ENCODE peak calls at places on chromosome 15, in nine cellular contexts. V is fibroblast of pulmonary artery, I is HFF-Myc, Y is natural killer cell, B is WTC11, X is RWPE2, M is endodermal cell, A is Calu3, L is tibial artery. N is an unnamed sample.

GRCh38 chr15:94047566-94047965 is 183.8 kb upstream of the MCTP2 start:
- DNase-seq in M (no peak), L (no peak), B (no peak), Y (no peak), X (no peak), A (no peak), V (no peak), I (no peak), N (no peak)

GRCh38 chr15:39127151-39127815 is 453.6 kb upstream of the THBS1 start:
- DNase-seq in B (no peak), M (no peak), L (no peak), A (no peak), V (peak), X (no peak), I (no peak), Y (no peak), N (no peak)

GRCh38 chr15:68930268-68931022 is at the start of gene SPESP1:
- DNase-seq in I (peak), B (no peak), L (peak), X (peak), V (peak), A (no peak), M (no peak), Y (peak), N (no peak)

GRCh38 chr15:32970847-32971246 is 223.7 kb downstream of the FMN1 start:
- DNase-seq in M (no peak), Y (no peak), I (no peak), A (no peak), B (no peak), L (no peak), X (no peak), V (no peak), N (no peak)

GRCh38 chr15:70741677-70742293 is 21.6 kb downstream of the UACA start:
- DNase-seq in Y (no peak), B (no peak), I (peak), A (peak), M (no peak), L (no peak), X (no peak), V (peak), N (no peak)

GRCh38 chr15:42994546-42994945 is 74.0 kb upstream of the TTBK2 start:
- DNase-seq in A (no peak), X (no peak), L (no peak), Y (no peak), I (no peak), V (peak), M (no peak), B (no peak), N (no peak)

GRCh38 chr15:41789662-41790061 is 15.4 kb downstream of the MAPKBP1 start:
- DNase-seq in V (no peak), L (no peak), Y (no peak), A (no peak), M (no peak), B (no peak), X (no peak), I (no peak), N (no peak)

GRCh38 chr15:90967206-90967605 is 12.5 kb downstream of the RCCD1 start:
- DNase-seq in V (no peak), I (no peak), Y (no peak), L (no peak), M (no peak), B (no peak), X (no peak), A (no peak), N (no peak)

GRCh38 chr15:90478981-90479481 is 50.7 kb upstream of the CRTC3 start:
- DNase-seq in Y (no peak), L (no peak), V (no peak), X (no peak), I (no peak), M (no peak), B (no peak), A (peak), N (no peak)

GRCh38 chr15:35491173-35491572 is 54.8 kb downstream of the DPH6 start:
- DNase-seq in L (no peak), A (no peak), I (no peak), V (no peak), X (no peak), Y (no peak), B (no peak), M (no peak), N (no peak)

GRCh38 chr15:22962611-22963010 is 17.6 kb downstream of the CYFIP1 start:
- DNase-seq in B (no peak), X (peak), M (no peak), A (no peak), V (no peak), I (no peak), Y (no peak), L (no peak), N (no peak)

GRCh38 chr15:47820047-47820779 is 102.9 kb downstream of the SEMA6D start:
- DNase-seq in I (no peak), M (no peak), A (no peak), X (peak), Y (no peak), V (peak), L (no peak), B (no peak), N (no peak)

GRCh38 chr15:66653398-66653797 is 48.6 kb upstream of the SMAD6 start:
- DNase-seq in Y (no peak), L (no peak), X (no peak), I (no peak), M (peak), V (no peak), B (no peak), A (no peak), N (no peak)

GRCh38 chr15:32856753-32857152 is 138.9 kb downstream of the GREM1 start:
- DNase-seq in I (no peak), A (no peak), Y (no peak), M (no peak), B (no peak), X (no peak), V (no peak), L (no peak), N (no peak)

GRCh38 chr15:96374494-96374893 is 44.0 kb downstream of the NR2F2 start:
- DNase-seq in I (no peak), L (no peak), Y (no peak), V (peak), M (no peak), X (no peak), B (no peak), A (no peak), N (no peak)

GRCh38 chr15:76514292-76514691 is 177.7 kb downstream of the ISL2 start:
- DNase-seq in B (no peak), V (no peak), A (no peak), L (no peak), I (no peak), X (no peak), M (no peak), Y (no peak), N (no peak)

GRCh38 chr15:37888356-37888755 is 46.1 kb upstream of the TMCO5A start:
- DNase-seq in V (no peak), B (no peak), Y (no peak), M (no peak), A (no peak), I (no peak), X (no peak), L (no peak), N (no peak)

GRCh38 chr15:30878515-30878914 is 25.2 kb upstream of the FAN1 start:
- DNase-seq in B (no peak), A (no peak), M (no peak), Y (no peak), L (no peak), I (no peak), V (no peak), X (no peak), N (no peak)

GRCh38 chr15:90902656-90902995 is 476 bp upstream of the MAN2A2 start:
- DNase-seq in I (no peak), B (no peak), X (no peak), A (no peak), M (no peak), Y (no peak), L (no peak), V (no peak), N (no peak)

GRCh38 chr15:56812255-56812654 is 78.9 kb upstream of the ZNF280D start:
- DNase-seq in M (no peak), X (no peak), V (no peak), L (no peak), Y (no peak), I (no peak), B (no peak), A (no peak), N (no peak)

GRCh38 chr15:67941643-67942315 is 101.9 kb upstream of the RNU6-1 start:
- DNase-seq in A (peak), Y (no peak), L (no peak), B (no peak), I (no peak), V (no peak), M (peak), X (peak), N (no peak)

GRCh38 chr15:39079296-39079834 is 501.5 kb upstream of the THBS1 start:
- DNase-seq in L (no peak), X (peak), M (no peak), B (no peak), Y (no peak), I (peak), V (peak), A (peak), N (no peak)

GRCh38 chr15:49847436-49847835 is 226.6 kb downstream of the DTWD1 start:
- DNase-seq in Y (no peak), L (no peak), X (no peak), V (peak), A (no peak), B (no peak), M (no peak), I (no peak), N (no peak)

GRCh38 chr15:78993931-78994530 is 49.2 kb upstream of the CTSH start:
- DNase-seq in B (no peak), X (no peak), Y (no peak), A (no peak), L (no peak), M (no peak), I (no peak), V (no peak), N (no peak)

GRCh38 chr15:70030851-70031645 is 66.7 kb downstream of the TLE3 start:
- DNase-seq in V (no peak), B (no peak), L (peak), Y (no peak), A (no peak), I (no peak), X (no peak), M (no peak), N (no peak)

GRCh38 chr15:25844981-25845680 is 18.0 kb downstream of the ATP10A start:
- DNase-seq in X (no peak), V (no peak), L (no peak), I (no peak), B (no peak), A (no peak), M (no peak), Y (peak), N (no peak)

GRCh38 chr15:50911641-50912040 is 3.2 kb downstream of the AP4E1 start:
- DNase-seq in I (no peak), V (no peak), Y (no peak), A (no peak), X (no peak), B (no peak), M (no peak), L (no peak), N (no peak)

GRCh38 chr15:34284937-34285336 is 52.6 kb downstream of the SLC12A6 start:
- DNase-seq in V (no peak), I (no peak), X (no peak), Y (no peak), B (no peak), L (no peak), M (no peak), A (no peak), N (no peak)

GRCh38 chr15:72856549-72857040 is 73.0 kb upstream of the ADPGK start:
- DNase-seq in A (no peak), Y (no peak), B (no peak), M (no peak), X (no peak), L (no peak), I (no peak), V (no peak), N (peak)

GRCh38 chr15:84911879-84912660 is 27.6 kb downstream of the SLC28A1 start:
- DNase-seq in Y (no peak), B (no peak), I (peak), V (peak), L (peak), A (peak), X (no peak), M (no peak), N (no peak)

GRCh38 chr15:91150492-91151160 is 50.6 kb downstream of the SV2B start:
- DNase-seq in B (no peak), M (no peak), V (no peak), I (no peak), L (no peak), A (no peak), X (no peak), Y (no peak), N (no peak)

GRCh38 chr15:81419304-81419943 is 45.4 kb upstream of the TMC3 start:
- DNase-seq in M (peak), X (no peak), V (peak), A (no peak), B (no peak), Y (no peak), I (no peak), L (no peak), N (no peak)

GRCh38 chr15:101123222-101123910 is 128.5 kb downstream of the CHSY1 start:
- DNase-seq in V (peak), M (peak), A (no peak), I (no peak), X (no peak), Y (no peak), L (no peak), B (no peak), N (no peak)

GRCh38 chr15:78930577-78931388 is 14.1 kb downstream of the CTSH start:
- DNase-seq in V (peak), L (no peak), M (peak), I (peak), A (peak), B (no peak), Y (no peak), X (peak), N (no peak)

GRCh38 chr15:88701561-88702095 is 62.8 kb downstream of the ISG20 start:
- DNase-seq in A (peak), B (peak), L (peak), Y (no peak), X (peak), M (peak), V (peak), I (no peak), N (peak)
- TF ChIP-seq CTCF in A (peak), B (peak), L (no peak), Y (no peak), X (peak), M (peak), V (peak), I (peak), N (peak)

DNA sequence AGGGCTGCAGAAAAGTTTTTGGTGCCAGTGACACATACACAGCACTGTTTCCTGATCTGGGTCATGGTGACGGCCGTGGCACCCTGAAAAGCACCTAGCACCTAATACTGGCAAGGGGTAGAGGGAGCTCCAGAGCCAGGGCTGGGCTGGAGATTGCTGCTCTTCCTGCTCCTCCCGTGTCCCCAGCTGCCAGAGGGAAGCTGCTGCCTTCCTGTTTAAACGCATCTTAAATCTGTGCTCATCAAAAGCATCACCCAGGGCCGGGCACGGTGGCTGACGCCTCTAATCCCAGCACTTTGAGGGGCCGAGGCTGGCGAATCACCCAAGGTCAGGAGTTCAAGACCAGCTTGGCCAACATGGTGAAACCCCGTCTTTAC is 156.7 kb upstream of the MEF2A start:
- DNase-seq in X (peak), M (peak), V (peak), Y (no peak), L (peak), A (peak), B (peak), I (no peak), N (peak)
- TF ChIP-seq CTCF in X (peak), M (peak), V (peak), Y (no peak), L (peak), A (peak), B (peak), I (peak), N (peak)

DNA sequence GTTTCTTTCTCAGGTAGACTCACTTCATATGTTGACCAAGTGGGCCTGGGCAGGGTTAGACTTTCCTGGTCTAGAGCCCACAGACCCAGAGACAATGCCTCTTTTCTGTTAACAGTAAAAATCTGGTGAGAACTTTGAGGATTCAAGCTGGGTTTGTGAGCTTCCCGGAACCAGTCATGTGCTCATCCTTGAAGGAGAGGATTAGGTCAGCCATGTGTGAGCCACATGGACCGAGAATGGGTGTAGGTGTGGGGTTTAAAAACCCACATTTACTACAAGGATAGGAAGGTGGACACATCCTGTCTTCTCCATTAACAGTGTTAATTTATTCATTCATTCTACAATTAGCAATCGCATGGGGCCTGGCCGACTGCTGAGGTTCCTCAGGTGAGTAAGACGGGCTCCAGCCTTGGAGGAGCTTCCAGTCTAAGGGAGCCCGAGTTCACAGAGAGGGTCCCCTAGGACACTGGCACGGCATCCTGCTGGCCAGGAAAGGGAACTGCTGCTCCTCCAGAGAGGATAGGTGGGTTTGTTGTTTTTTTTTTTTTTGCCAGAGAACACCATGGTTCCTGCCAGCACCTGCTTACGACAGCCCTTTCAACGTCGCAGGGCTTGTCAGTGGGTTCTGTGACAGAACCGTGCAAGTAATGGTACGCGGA is 69.0 kb downstream of the SQOR start:
- DNase-seq in A (no peak), L (no peak), B (peak), V (no peak), I (no peak), Y (no peak), M (peak), X (no peak), N (no peak)
- TF ChIP-seq CTCF in A (no peak), L (no peak), B (peak), V (peak), I (peak), Y (no peak), M (peak), X (no peak), N (no peak)

GRCh38 chr15:60935130-60935529 is 294.0 kb downstream of the RORA start:
- DNase-seq in L (no peak), Y (no peak), I (no peak), X (no peak), A (no peak), V (no peak), B (no peak), M (no peak), N (no peak)

GRCh38 chr15:60928987-60929386 is 300.1 kb downstream of the RORA start:
- DNase-seq in I (no peak), B (no peak), Y (no peak), X (no peak), L (no peak), M (no peak), A (no peak), V (no peak), N (no peak)

GRCh38 chr15:60933914-60934885 is 294.9 kb downstream of the RORA start:
- DNase-seq in X (no peak), L (no peak), V (no peak), A (peak), Y (no peak), M (no peak), I (peak), B (no peak), N (no peak)

GRCh38 chr15:60936186-60936585 is 292.9 kb downstream of the RORA start:
- DNase-seq in L (no peak), X (no peak), A (no peak), Y (no peak), B (no peak), V (no peak), I (no peak), M (no peak), N (no peak)

GRCh38 chr15:60932051-60932915 is 296.8 kb downstream of the RORA start:
- DNase-seq in A (peak), I (no peak), M (peak), B (no peak), V (peak), Y (no peak), L (peak), X (peak), N (no peak)
- TF ChIP-seq CTCF in A (no peak), I (no peak), M (peak), B (no peak), V (no peak), Y (no peak), L (no peak), X (peak), N (peak)

GRCh38 chr15:51939216-51939615 is 32.4 kb downstream of the LEO1 start:
- DNase-seq in M (no peak), I (no peak), V (peak), L (no peak), X (no peak), Y (no peak), A (no peak), B (no peak), N (no peak)

GRCh38 chr15:51935466-51936118 is 36.0 kb downstream of the LEO1 start:
- DNase-seq in B (no peak), A (no peak), V (no peak), I (no peak), M (no peak), L (no peak), X (no peak), Y (no peak), N (peak)

GRCh38 chr15:51931638-51932037 is 39.9 kb downstream of the LEO1 start:
- DNase-seq in A (no peak), L (no peak), X (no peak), M (no peak), V (no peak), Y (no peak), I (peak), B (no peak), N (no peak)

GRCh38 chr15:51938286-51938685 is 33.3 kb downstream of the LEO1 start:
- DNase-seq in Y (no peak), I (no peak), L (no peak), V (no peak), B (no peak), X (no peak), M (no peak), A (no peak), N (no peak)

DNA sequence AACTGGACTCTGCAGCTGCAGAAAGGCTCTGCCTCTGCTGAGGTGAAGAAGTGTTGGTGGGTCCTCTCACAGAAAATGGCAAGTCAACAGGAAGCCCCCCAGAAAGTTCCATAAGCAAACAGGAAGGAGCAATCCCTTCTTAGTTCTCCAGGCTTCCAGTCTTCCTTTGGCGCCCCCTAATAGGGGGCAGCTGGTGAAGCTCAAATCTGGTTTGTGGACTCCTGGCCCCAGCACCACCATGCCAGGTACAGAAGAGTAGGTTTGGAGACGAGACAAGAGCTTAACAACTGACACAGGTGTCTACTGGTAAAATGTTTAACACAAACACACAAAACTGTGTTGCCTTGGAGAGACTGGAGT is 35.5 kb downstream of the LEO1 start:
- DNase-seq in M (peak), Y (no peak), L (no peak), X (no peak), B (peak), I (no peak), A (no peak), V (no peak), N (no peak)
- TF ChIP-seq CTCF in M (peak), Y (no peak), L (no peak), X (peak), B (no peak), I (no peak), A (no peak), V (no peak), N (no peak)